ENCODE peak calls at places on chromosomes 11 and 22, in eight cellular contexts. S is LoVo; M is neural progenitor cell; B is astrocyte of the spinal cord; W is activated T-cell treated with anti-CD3 and anti-CD28 coated beads for 1 hour; Q is stimulated activated naive B cell treated with anti-CD40 and anti-IgM and Interleukin-4, amounts not matched to agents 10 μg/mL and 1 μg/mL and 100 μg/mL, for 72 hours; R is type B pancreatic cell; L is T-cell. D is an unnamed sample.

GRCh38 chr11:130899106-130899505 is 17.2 kb downstream of the SNX19 start:
- DNase-seq in W (no peak), L (no peak), Q (no peak), R (no peak), M (no peak), S (no peak), B (no peak), D (no peak)

GRCh38 chr22:46077669-46078099 is 72.6 kb upstream of the PPARA start:
- DNase-seq in B (no peak), M (no peak), L (no peak), Q (no peak), R (no peak), S (no peak), W (no peak), D (peak; percentile 71)

GRCh38 chr11:4626207-4627105 is 10.8 kb upstream of the OR51D1 start:
- DNase-seq in R (no peak), L (peak; percentile 8), M (peak; percentile 92), Q (peak; percentile 32), B (peak; percentile 66), S (peak; percentile 69), W (no peak), D (no peak)

GRCh38 chr11:57482782-57483569 is 22.6 kb downstream of the RTN4RL2 start:
- DNase-seq in W (peak; percentile 45), S (no peak), B (no peak), R (peak; percentile 82), M (peak; percentile 83), L (peak; percentile 49), Q (peak; percentile 58), D (no peak)

GRCh38 chr22:47048123-47049077 is 285.9 kb downstream of the TBC1D22A start:
- DNase-seq in Q (no peak), L (no peak), S (no peak), M (no peak), R (no peak), W (no peak), B (no peak), D (no peak)

GRCh38 chr22:42716221-42716620 is 4.4 kb downstream of the A4GALT start:
- DNase-seq in W (no peak), B (no peak), S (no peak), Q (no peak), R (no peak), L (no peak), M (no peak), D (no peak)

GRCh38 chr11:108037636-108038035 is 28.9 kb downstream of the CUL5 start:
- DNase-seq in Q (no peak), S (no peak), R (no peak), M (no peak), B (no peak), L (no peak), W (no peak), D (no peak)

GRCh38 chr11:61955031-61955415 is 4.9 kb downstream of the BEST1 start:
- DNase-seq in R (peak; percentile 68), M (peak; percentile 74), Q (no peak), B (peak; percentile 53), S (no peak), W (no peak), L (no peak), D (peak; percentile 86)

GRCh38 chr11:32090774-32091370 is at the start of gene RCN1:
- DNase-seq in L (peak; percentile 19), W (peak; percentile 5), M (peak; percentile 97), S (peak; percentile 76), Q (peak; percentile 44), B (peak; percentile 76), R (peak; percentile 90), D (peak; percentile 81)

GRCh38 chr22:38086001-38086845 is 2.2 kb upstream of the SLC16A8 start:
- DNase-seq in B (no peak), S (no peak), L (no peak), Q (no peak), W (no peak), R (no peak), M (no peak), D (no peak)

GRCh38 chr11:2467695-2468055 is 22.9 kb downstream of the KCNQ1 start:
- DNase-seq in S (no peak), B (no peak), L (no peak), M (no peak), W (no peak), Q (no peak), R (peak; percentile 49), D (peak; percentile 66)

GRCh38 chr11:128207861-128208321 is 379.5 kb downstream of the ETS1 start:
- DNase-seq in S (peak; percentile 74), L (no peak), M (no peak), B (peak; percentile 92), Q (no peak), W (no peak), R (no peak), D (no peak)

GRCh38 chr11:59557940-59558643 is 46.8 kb downstream of the OR4D9 start:
- DNase-seq in B (peak; percentile 18), R (no peak), W (no peak), L (no peak), M (peak; percentile 15), S (no peak), Q (no peak), D (peak; percentile 46)

GRCh38 chr22:28867191-28867590 is 16.2 kb upstream of the ZNRF3 start:
- DNase-seq in L (no peak), S (no peak), M (no peak), W (no peak), R (no peak), Q (no peak), B (no peak), D (no peak)

GRCh38 chr11:128956401-128957203 is 13.9 kb upstream of the TP53AIP1 start:
- DNase-seq in B (peak; percentile 73), S (peak; percentile 80), L (no peak), Q (peak; percentile 9), M (peak; percentile 83), W (no peak), R (no peak), D (no peak)

GRCh38 chr11:45803981-45804805 is 756 bp upstream of the SLC35C1 start:
- DNase-seq in M (peak; percentile 79), S (peak; percentile 80), R (peak; percentile 82), W (peak; percentile 49), B (peak; percentile 57), L (peak; percentile 49), Q (peak; percentile 53), D (peak; percentile 90)

D was measured in coronary artery.